ENCODE peak calls at places on chromosomes 2 and 18, in seven cellular contexts. S is BJ, P is tibial artery, B is uterus, V is Panc1, F is HCT116, M is bronchial epithelial cell. G is an unnamed sample.

GRCh38 chr2:63440612-63441011 is 147.7 kb downstream of the WDPCP start:
- DNase-seq in S (no peak), P (no peak), B (no peak), V (no peak), F (no peak), M (peak; percentile 64), G (no peak)

GRCh38 chr2:54574107-54574859 is 118.2 kb downstream of the SPTBN1 start:
- DNase-seq in S (no peak), P (no peak), B (no peak), V (no peak), F (no peak), M (peak; percentile 72), G (peak; percentile 71)

GRCh38 chr18:55064760-55065159 is 105.5 kb upstream of the CCDC68 start:
- DNase-seq in S (no peak), P (no peak), B (no peak), V (no peak), F (no peak), M (no peak), G (no peak)

GRCh38 chr2:219570194-219570923 is 980 bp downstream of the OBSL1 start:
- DNase-seq in S (no peak), P (no peak), B (no peak), V (no peak), F (no peak), M (peak; percentile 12), G (no peak)

GRCh38 chr18:56748698-56749268 is 97.6 kb downstream of the WDR7 start:
- DNase-seq in S (peak; percentile 5), P (no peak), B (no peak), V (no peak), F (peak; percentile 12), M (peak; percentile 40), G (peak; percentile 21)

GRCh38 chr2:38106420-38107182 is 30.6 kb upstream of the CYP1B1 start:
- DNase-seq in S (peak; percentile 49), P (no peak), B (peak; percentile 49), V (no peak), F (no peak), M (peak; percentile 71), G (no peak)

GRCh38 chr2:44655401-44655864 is 286.1 kb upstream of the SIX3 start:
- DNase-seq in S (no peak), P (no peak), B (no peak), V (no peak), F (no peak), M (no peak), G (no peak)

GRCh38 chr2:163467206-163467605 is 268.6 kb downstream of the FIGN start:
- DNase-seq in S (no peak), P (no peak), B (no peak), V (no peak), F (no peak), M (no peak), G (no peak)

GRCh38 chr2:9800975-9801723 is 42.1 kb upstream of the TAF1B start:
- DNase-seq in S (no peak), P (peak; percentile 66), B (no peak), V (no peak), F (no peak), M (peak; percentile 99), G (no peak)

GRCh38 chr2:192669505-192670082 is 474.9 kb upstream of the TMEFF2 start:
- DNase-seq in S (no peak), P (no peak), B (no peak), V (no peak), F (no peak), M (no peak), G (no peak)

GRCh38 chr2:196268022-196268421 is 96.6 kb upstream of the STK17B start:
- DNase-seq in S (no peak), P (no peak), B (no peak), V (no peak), F (no peak), M (no peak), G (no peak)

GRCh38 chr2:3495956-3496355 is 23.4 kb downstream of the ADI1 start:
- DNase-seq in S (no peak), P (no peak), B (no peak), V (no peak), F (no peak), M (no peak), G (no peak)

GRCh38 chr2:189092936-189093335 is 86.6 kb downstream of the COL5A2 start:
- DNase-seq in S (peak; percentile 47), P (peak; percentile 77), B (peak; percentile 47), V (no peak), F (no peak), M (no peak), G (no peak)

GRCh38 chr2:9244985-9245544 is 38.5 kb downstream of the ASAP2 start:
- DNase-seq in S (no peak), P (no peak), B (no peak), V (no peak), F (no peak), M (peak; percentile 66), G (no peak)

GRCh38 chr2:25431604-25432003 is 89.9 kb upstream of the DNMT3A start:
- DNase-seq in S (no peak), P (no peak), B (no peak), V (no peak), F (no peak), M (no peak), G (no peak)

GRCh38 chr2:37654932-37655331 is 16.5 kb downstream of the CDC42EP3 start:
- DNase-seq in S (no peak), P (no peak), B (no peak), V (no peak), F (no peak), M (no peak), G (no peak)

GRCh38 chr2:148255929-148256328 is 235.0 kb downstream of the MBD5 start:
- DNase-seq in S (no peak), P (no peak), B (no peak), V (no peak), F (no peak), M (peak; percentile 29), G (no peak)

GRCh38 chr2:8819194-8819593 is 18.2 kb downstream of the KIDINS220 start:
- DNase-seq in S (no peak), P (no peak), B (no peak), V (no peak), F (no peak), M (peak; percentile 53), G (no peak)

DNA sequence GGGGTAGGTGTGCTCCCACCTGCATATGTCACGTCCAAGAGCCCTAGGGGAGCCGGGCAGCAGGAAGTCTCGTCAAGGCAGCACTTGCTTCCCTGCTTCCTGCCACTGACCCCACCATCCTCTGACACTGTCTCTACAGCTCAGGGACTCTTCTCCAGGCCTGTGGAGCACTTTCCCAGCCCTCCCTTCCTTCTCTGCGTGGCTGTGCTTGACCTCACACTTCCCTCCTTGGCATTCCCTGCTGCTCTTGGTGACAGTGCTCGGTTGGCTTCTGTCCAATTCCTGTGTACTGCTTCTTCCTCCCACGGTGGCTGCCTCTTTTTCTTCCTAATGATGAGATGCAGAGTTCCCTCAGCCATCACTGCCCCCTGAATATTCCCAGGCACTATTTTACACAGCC is 2.8 kb downstream of the CIDEA start:
- DNase-seq in S (no peak), P (no peak), B (no peak), V (no peak), F (no peak), M (no peak), G (no peak)
- H3K27me3 ChIP-seq in S (peaks cover 27% of the 10 kb centered on the region), P (no peaks in the 10 kb centered on the region), B (peaks cover 7% of the 10 kb centered on the region), V (no peaks in the 10 kb centered on the region), F (no peaks in the 10 kb centered on the region), M (peaks cover 14% of the 10 kb centered on the region), G (peaks cover 76% of the 10 kb centered on the region)

GRCh38 chr2:19355416-19355821 is 3.0 kb downstream of the OSR1 start:
- DNase-seq in S (no peak), P (no peak), B (no peak), V (no peak), F (no peak), M (no peak), G (no peak)
- H3K27me3 ChIP-seq in S (no peaks in the 10 kb centered on the region), P (no peaks in the 10 kb centered on the region), B (no peaks in the 10 kb centered on the region), V (peaks cover 4% of the 10 kb centered on the region), F (no peaks in the 10 kb centered on the region), M (peaks cover 13% of the 10 kb centered on the region), G (peaks cover 92% of the 10 kb centered on the region)

DNA sequence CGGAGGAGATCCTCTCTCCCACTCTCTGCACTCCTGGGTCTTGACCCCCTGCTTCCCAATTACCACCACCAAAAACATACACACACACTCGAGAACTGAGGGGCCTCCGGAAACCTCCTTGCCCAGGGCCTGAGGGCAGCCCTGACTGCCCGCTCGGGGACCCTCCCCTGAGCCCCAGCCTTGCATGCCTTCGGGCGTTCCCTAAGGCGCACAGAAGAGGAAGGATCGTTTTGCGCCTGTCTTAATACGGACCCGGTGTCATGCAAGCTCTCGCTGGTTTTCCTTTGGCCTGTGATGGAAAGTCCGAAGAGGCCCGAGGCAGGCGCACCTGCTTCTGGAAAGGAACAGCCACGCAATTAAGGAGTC is 19.8 kb downstream of the POU3F3 start:
- DNase-seq in S (no peak), P (no peak), B (no peak), V (no peak), F (no peak), M (no peak), G (no peak)
- H3K27me3 ChIP-seq in S (peaks cover 18% of the 10 kb centered on the region), P (no peaks in the 10 kb centered on the region), B (peaks cover 4% of the 10 kb centered on the region), V (peaks cover 31% of the 10 kb centered on the region), F (peaks cover 6% of the 10 kb centered on the region), M (peaks cover 28% of the 10 kb centered on the region), G (peaks cover 43% of the 10 kb centered on the region)

DNA sequence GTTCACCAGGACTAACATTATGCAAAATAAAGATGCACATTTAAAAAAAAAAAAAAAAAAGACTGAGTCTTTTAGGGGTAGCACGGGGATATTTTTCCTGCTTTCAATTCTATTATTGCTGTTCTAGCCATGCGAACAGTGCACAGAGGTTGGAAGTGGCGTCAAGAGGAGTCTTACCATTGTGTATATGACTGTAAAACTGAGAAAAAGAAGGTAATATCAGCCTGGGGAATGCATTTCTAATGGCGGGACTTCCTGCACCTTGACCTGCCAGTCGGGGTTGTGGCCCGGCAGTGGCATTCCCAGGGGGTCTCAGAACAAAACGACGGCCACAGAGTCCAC is 48.5 kb upstream of the ATP6V1B1 start:
- DNase-seq in S (no peak), P (no peak), B (no peak), V (no peak), F (no peak), M (no peak), G (no peak)
- H3K27me3 ChIP-seq in S (peaks cover 62% of the 10 kb centered on the region), P (peaks cover 12% of the 10 kb centered on the region), B (peaks cover 8% of the 10 kb centered on the region), V (peaks cover 3% of the 10 kb centered on the region), F (peaks cover 11% of the 10 kb centered on the region), M (peaks cover 49% of the 10 kb centered on the region), G (peaks cover 75% of the 10 kb centered on the region)

G was measured in HL-60.